ENCODE peak calls at places on chromosome 22, in ten cellular contexts. E, P, G, N, F, L, Q, U, K and J are unnamed samples.
A peak's percentile ranks its signal among the peaks of the same experiment; 100 is the strongest.

GRCh38 chr22:38824587-38824986 is 19.2 kb downstream of the NPTXR start:
- DNase-seq in E (peak; percentile 28), P (peak; percentile 69), G (no peak), N (peak; percentile 70), F (peak; percentile 85), L (peak; percentile 87), Q (peak; percentile 31), U (peak; percentile 82), K (peak; percentile 95), J (no peak)

GRCh38 chr22:43110927-43111623 is 525 bp downstream of the BIK start:
- DNase-seq in E (peak; percentile 28), P (no peak), G (no peak), N (no peak), F (peak; percentile 64), L (no peak), Q (peak; percentile 50), U (no peak), K (peak; percentile 58), J (no peak)

GRCh38 chr22:46941958-46942815 is 179.7 kb downstream of the TBC1D22A start:
- DNase-seq in E (no peak), P (peak; percentile 60), G (no peak), N (no peak), F (peak; percentile 67), L (no peak), Q (no peak), U (no peak), K (no peak), J (no peak)

GRCh38 chr22:20919718-20920117 is 2.5 kb downstream of the CRKL start:
- DNase-seq in E (no peak), P (no peak), G (no peak), N (no peak), F (no peak), L (no peak), Q (no peak), U (peak; percentile 17), K (no peak), J (no peak)

GRCh38 chr22:37913233-37913721 is 7.2 kb downstream of the MICALL1 start:
- DNase-seq in E (no peak), P (no peak), G (no peak), N (no peak), F (peak; percentile 53), L (no peak), Q (no peak), U (no peak), K (no peak), J (no peak)

GRCh38 chr22:37976547-37976946 is 7.8 kb downstream of the SOX10 start:
- DNase-seq in E (no peak), P (no peak), G (no peak), N (no peak), F (no peak), L (no peak), Q (no peak), U (no peak), K (no peak), J (no peak)

GRCh38 chr22:31940506-31940905 is 3.8 kb upstream of the YWHAH start:
- DNase-seq in E (no peak), P (no peak), G (no peak), N (no peak), F (no peak), L (no peak), Q (no peak), U (no peak), K (no peak), J (no peak)

GRCh38 chr22:19183216-19183615 is 4.7 kb upstream of the SLC25A1 start:
- DNase-seq in E (no peak), P (no peak), G (no peak), N (no peak), F (no peak), L (no peak), Q (no peak), U (no peak), K (no peak), J (no peak)

GRCh38 chr22:29311468-29312217 is 3.9 kb downstream of the RASL10A start:
- DNase-seq in E (no peak), P (no peak), G (no peak), N (no peak), F (peak; percentile 87), L (no peak), Q (no peak), U (no peak), K (no peak), J (no peak)

GRCh38 chr22:48218889-48219420 is 1456.5 kb downstream of the TBC1D22A start:
- DNase-seq in E (no peak), P (no peak), G (no peak), N (no peak), F (no peak), L (no peak), Q (no peak), U (no peak), K (peak; percentile 34), J (no peak)

GRCh38 chr22:37329239-37330140 is 47.2 kb downstream of the CYTH4 start:
- DNase-seq in E (no peak), P (peak; percentile 83), G (no peak), N (peak; percentile 74), F (no peak), L (no peak), Q (no peak), U (no peak), K (no peak), J (no peak)